ENCODE peak calls at places on chromosomes 12 and 14, in seven cellular contexts. E, M, P, F, Z, T and C are unnamed samples.

GRCh38 chr12:115697341-115697740 is 580.2 kb downstream of the MED13L start:
- DNase-seq in E (no peak), M (no peak), P (no peak), F (no peak), Z (no peak), T (no peak), C (no peak)

GRCh38 chr12:89709994-89710872 is 1.6 kb upstream of the ATP2B1 start:
- DNase-seq in E (peak), M (no peak), P (peak), F (peak), Z (peak), T (peak), C (no peak)

GRCh38 chr12:47602330-47602729 is 103.5 kb downstream of the RPAP3 start:
- DNase-seq in E (no peak), M (no peak), P (no peak), F (peak), Z (no peak), T (no peak), C (no peak)

GRCh38 chr12:1632702-1633101 is 3.7 kb downstream of the WNT5B start:
- DNase-seq in E (peak), M (no peak), P (no peak), F (no peak), Z (no peak), T (no peak), C (no peak)

GRCh38 chr14:37594916-37595808 is at the start of the genes FOXA1 and TTC6:
- DNase-seq in E (no peak), M (peak), P (no peak), F (peak), Z (peak), T (no peak), C (peak)

GRCh38 chr12:111398530-111398929 is 7.2 kb upstream of the SH2B3 start:
- DNase-seq in E (no peak), M (peak), P (no peak), F (no peak), Z (no peak), T (no peak), C (no peak)

GRCh38 chr14:96225745-96226151 is 21.1 kb downstream of the BDKRB2 start:
- DNase-seq in E (peak), M (no peak), P (peak), F (peak), Z (peak), T (no peak), C (no peak)

GRCh38 chr12:104478396-104479140 is 21.8 kb downstream of the CHST11 start:
- DNase-seq in E (no peak), M (peak), P (no peak), F (no peak), Z (peak), T (no peak), C (peak)

GRCh38 chr14:49483266-49483665 is 102.9 kb downstream of the RPS29 start:
- DNase-seq in E (no peak), M (no peak), P (no peak), F (no peak), Z (no peak), T (no peak), C (no peak)

GRCh38 chr14:105629886-105630215 is 103.5 kb downstream of the TMEM121 start:
- DNase-seq in E (no peak), M (no peak), P (no peak), F (no peak), Z (no peak), T (no peak), C (no peak)

GRCh38 chr14:104688755-104689619 is at the start of gene INF2:
- DNase-seq in E (peak), M (peak), P (no peak), F (peak), Z (peak), T (peak), C (peak)

GRCh38 chr12:14394317-14395058 is 29.0 kb downstream of the ATF7IP start:
- DNase-seq in E (no peak), M (peak), P (no peak), F (peak), Z (no peak), T (no peak), C (peak)

GRCh38 chr12:103773109-103773905 is 67.7 kb downstream of the NT5DC3 start:
- DNase-seq in E (no peak), M (no peak), P (no peak), F (peak), Z (no peak), T (no peak), C (no peak)

GRCh38 chr12:119239040-119239439 is 60.3 kb downstream of the HSPB8 start:
- DNase-seq in E (no peak), M (no peak), P (no peak), F (no peak), Z (no peak), T (no peak), C (no peak)

GRCh38 chr12:14775652-14776020 is 27.6 kb downstream of the WBP11 start:
- DNase-seq in E (no peak), M (no peak), P (no peak), F (peak), Z (no peak), T (no peak), C (no peak)

DNA sequence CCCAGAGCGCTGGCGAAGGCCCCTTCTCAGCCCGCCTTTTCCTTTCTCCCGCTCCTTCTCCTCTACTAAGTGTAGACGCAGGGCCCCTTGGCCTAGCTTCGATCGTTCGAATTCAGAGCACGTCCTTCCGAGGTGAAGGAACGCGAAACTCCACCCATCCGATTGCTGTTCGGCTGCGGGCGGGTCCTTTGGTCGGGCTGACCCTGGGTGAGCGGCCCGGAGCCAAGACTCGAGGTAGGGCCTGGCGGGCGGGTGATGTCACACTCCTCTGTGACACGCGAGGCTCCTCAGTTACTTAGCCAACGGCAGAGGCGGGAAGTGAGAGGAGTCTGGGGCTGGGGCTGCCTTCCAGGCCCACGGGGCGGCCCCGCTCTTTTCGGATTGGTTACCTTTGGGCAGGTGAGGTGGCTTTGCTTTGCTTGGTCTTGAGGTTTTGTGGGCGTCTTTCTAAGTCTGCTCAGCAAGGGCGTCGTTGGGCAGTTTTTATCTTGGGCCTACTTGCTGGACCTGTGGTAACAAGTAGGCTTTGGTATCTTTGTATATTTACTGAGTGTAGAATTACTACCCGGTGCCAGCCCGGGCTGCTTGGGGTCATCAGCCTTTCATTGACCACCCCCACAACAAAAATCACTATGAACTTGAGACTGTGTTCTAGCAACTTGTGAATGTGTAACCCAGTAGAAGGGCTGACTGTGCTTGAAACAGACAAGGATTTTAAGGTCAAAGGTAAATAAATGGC is 694 bp downstream of the TMBIM6 start:
- DNase-seq in E (peak), M (peak), P (peak), F (peak), Z (peak), T (peak), C (peak)
- TF ChIP-seq POLR2A in E (no peak), M (no peak), P (no peak), F (peak), Z (no peak), T (no peak), C (no peak)

DNA sequence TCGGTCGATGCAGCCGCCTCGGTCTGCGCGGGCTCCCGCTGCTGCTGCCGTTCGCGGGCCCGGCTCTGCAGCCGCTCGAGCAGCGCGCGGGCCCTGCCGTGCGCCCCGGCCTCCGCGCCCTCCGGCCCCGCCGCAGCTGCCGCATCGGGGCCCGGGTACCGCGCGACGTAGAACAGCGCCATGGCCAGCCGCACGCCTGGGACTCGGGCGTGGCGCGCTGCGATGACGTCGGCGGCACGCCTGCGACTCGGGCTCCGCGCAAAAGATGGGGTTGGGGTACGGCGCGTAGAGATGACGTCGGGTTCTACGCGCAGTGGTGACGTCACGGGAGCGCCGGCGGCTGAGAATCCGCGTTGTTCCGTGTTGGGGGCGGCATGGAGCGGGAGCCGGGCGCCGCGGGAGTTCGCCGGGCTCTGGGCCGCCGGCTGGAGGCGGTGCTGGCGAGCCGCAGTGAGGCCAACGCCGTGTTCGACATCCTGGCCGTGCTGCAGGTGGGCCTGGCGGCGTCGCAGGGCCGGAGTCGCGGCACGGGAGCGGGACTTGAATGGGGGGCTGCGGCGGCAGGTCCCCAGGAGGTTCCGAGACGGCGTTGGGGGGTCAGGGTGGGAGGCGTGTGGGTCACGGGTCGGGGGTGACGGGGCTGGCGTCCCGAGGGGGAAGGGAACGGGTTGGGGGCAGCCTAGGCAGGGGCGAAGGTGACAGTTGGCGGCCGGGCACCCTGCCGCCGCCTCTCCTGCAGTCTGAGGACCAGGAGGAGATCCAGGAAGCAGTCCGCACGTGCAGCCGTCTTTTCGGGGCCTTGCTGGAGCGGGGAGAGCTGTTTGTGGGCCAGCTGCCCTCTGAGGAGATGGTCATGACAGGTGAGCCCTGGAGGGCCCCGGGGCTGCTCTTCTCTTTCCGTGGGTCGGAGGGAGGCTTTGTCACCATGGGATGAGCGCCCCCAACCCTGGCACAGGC is at the start of the genes DDX51 and NOC4L:
- DNase-seq in E (peak), M (peak), P (peak), F (peak), Z (peak), T (peak), C (peak)
- TF ChIP-seq POLR2A in E (peak), M (peak), P (peak), F (peak), Z (peak), T (peak), C (peak)

GRCh38 chr12:53467082-53467481 is 15.2 kb downstream of the PCBP2 start:
- DNase-seq in E (no peak), M (no peak), P (no peak), F (no peak), Z (no peak), T (no peak), C (no peak)

GRCh38 chr12:53467880-53468279 is 16.0 kb downstream of the PCBP2 start:
- DNase-seq in E (no peak), M (no peak), P (no peak), F (no peak), Z (no peak), T (no peak), C (no peak)

GRCh38 chr12:53468286-53468685 is 16.4 kb downstream of the PCBP2 start:
- DNase-seq in E (no peak), M (no peak), P (no peak), F (no peak), Z (no peak), T (no peak), C (no peak)

GRCh38 chr12:53465679-53466078 is 13.8 kb downstream of the PCBP2 start:
- DNase-seq in E (no peak), M (no peak), P (no peak), F (no peak), Z (no peak), T (no peak), C (no peak)

DNA sequence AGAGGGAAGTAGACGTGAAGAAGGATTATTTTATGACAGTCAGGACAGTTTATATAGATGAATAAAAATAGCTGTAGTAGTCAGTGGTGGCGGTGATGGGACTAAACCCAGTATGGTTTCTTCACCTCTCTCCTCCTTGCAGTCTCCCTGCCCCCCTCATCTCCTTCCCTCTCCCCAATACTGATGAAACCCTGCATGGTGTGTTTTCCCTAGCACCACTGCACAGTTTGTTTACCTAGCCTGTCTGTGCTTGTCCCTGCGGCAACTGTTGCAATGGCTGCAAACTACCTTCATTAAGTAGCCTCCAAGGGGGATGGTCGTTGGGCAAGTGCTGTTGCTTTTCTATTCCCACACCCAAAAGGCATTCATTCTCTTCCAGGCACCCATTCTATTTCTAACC is 14.7 kb downstream of the PCBP2 start:
- DNase-seq in E (no peak), M (no peak), P (no peak), F (no peak), Z (no peak), T (no peak), C (no peak)
- TF ChIP-seq POLR2A in E (no peak), M (no peak), P (no peak), F (no peak), Z (no peak), T (no peak), C (no peak)

GRCh38 chr12:101045486-101046474 is 164.3 kb downstream of the SLC5A8 start:
- DNase-seq in E (no peak), M (no peak), P (no peak), F (peak), Z (no peak), T (no peak), C (no peak)
- TF ChIP-seq POLR2A in E (no peak), M (no peak), P (no peak), F (no peak), Z (no peak), T (no peak), C (no peak)

GRCh38 chr12:4540170-4540569 is 1.5 kb downstream of the RAD51AP1 start:
- DNase-seq in E (no peak), M (no peak), P (no peak), F (no peak), Z (no peak), T (no peak), C (peak)

GRCh38 chr12:4535871-4536270 is 2.8 kb upstream of the RAD51AP1 start:
- DNase-seq in E (no peak), M (no peak), P (no peak), F (no peak), Z (no peak), T (no peak), C (no peak)

GRCh38 chr12:4539167-4539870 is 629 bp downstream of the RAD51AP1 start:
- DNase-seq in E (no peak), M (no peak), P (no peak), F (no peak), Z (no peak), T (no peak), C (peak)

GRCh38 chr12:4540633-4541032 is 1.9 kb downstream of the RAD51AP1 start:
- DNase-seq in E (no peak), M (no peak), P (no peak), F (no peak), Z (no peak), T (no peak), C (peak)

DNA sequence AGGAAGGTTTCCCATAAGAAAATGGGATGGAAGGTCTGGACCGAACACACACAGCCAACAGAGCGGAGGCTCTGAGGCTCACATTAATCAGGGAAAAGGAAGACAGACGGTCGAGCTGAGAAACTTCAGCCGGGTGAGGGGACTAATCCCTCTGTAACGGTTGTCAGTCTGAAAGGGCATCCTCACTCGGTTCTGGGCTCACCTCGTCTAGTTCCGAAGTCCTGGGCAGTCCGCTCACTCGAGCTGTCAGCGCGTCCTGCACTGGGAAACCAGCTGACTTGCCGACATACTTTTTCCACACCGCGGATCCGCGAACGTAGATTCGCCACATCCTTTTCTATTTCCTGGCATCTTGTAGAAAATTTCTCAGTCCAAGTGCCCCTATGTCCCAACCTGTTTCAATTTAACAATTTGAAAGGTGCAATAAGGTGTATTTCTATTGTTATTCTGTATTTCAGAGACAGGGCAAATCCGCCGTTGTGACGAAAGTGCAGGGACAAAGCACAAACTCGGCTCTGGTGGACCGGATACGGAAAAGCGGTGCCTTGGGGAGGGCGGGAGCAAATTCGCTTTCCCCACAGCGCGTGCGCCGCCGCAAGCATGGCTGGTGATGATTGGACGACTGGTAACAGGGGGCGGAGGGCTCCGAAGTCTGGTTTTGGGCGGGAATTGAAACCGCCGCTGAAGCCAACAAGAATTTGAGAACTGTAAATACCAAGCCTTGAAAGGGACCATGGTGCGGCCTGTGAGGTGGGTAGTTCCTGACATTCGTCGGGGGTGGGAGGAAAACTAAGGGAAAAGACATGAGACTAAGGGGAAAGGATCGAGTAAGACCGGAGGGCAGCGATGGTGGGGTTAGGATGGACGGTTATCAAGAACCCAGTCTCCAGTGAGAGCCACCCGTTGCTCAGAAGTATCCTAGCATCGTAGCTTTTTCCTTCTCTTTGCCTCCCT is at the start of gene RAD51AP1:
- DNase-seq in E (peak), M (peak), P (peak), F (peak), Z (peak), T (peak), C (peak)
- TF ChIP-seq POLR2A in E (no peak), M (peak), P (no peak), F (no peak), Z (peak), T (peak), C (peak)

DNA sequence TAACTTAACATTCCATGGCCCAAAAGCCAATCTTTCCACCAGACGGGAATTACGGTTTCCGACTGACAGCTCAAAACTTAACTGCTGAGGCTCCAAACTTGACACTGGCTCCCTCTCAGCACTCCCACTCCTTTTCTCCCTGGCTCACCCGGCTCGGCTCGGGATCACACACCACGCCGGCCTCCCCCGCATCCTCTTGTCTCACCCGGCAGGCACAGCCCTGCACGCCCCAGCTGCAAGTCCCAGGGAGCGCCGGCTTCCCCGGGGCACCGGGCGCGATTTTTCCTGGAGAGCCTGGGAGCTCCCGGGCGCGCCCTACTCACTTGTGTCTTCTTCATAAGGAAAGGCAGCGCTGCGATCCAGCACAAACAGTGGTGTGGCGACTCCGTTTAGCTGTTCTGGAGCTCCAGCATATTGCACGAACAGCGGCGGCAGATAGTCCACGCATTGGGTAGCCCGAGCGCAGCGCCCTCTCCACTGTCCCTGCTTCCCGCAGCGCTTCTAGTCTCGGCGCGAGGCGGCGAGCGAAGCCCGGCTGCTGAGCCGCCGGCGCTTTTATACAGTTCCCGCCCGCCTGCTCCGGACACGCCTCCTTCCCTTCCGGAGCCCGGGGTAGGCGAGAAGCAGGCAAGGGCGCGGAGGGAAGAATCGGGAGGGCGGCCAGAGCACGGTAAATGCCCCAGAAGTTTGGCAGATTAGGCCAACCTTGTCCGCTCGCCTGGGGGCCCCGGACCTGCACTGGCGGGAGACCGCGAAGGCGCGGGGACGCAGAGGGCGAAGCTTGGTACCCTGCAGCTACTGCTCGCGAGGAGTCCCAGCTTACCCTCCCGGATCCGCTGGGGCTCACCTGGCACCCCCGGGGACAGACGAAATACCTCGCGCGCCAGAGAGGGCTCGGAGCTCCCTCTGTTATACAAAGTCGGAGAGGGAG is at the start of gene KITLG:
- DNase-seq in E (peak), M (peak), P (peak), F (peak), Z (peak), T (peak), C (peak)
- TF ChIP-seq POLR2A in E (peak), M (no peak), P (peak), F (peak), Z (peak), T (peak), C (no peak)